ENCODE peak calls at places on chromosomes 11 and 22, in nine cellular contexts. W, X, H, R, A, N, D, T and P are unnamed samples.
A peak's percentile ranks its signal among the peaks of the same experiment; 100 is the strongest.

GRCh38 chr22:46668116-46668515 is 47.9 kb downstream of the GRAMD4 start:
- DNase-seq in H (no peak), R (no peak), T (no peak), W (no peak), D (no peak), A (no peak), N (no peak), X (no peak), P (no peak)

GRCh38 chr11:102360681-102361080 is 13.7 kb downstream of the BIRC2 start:
- DNase-seq in N (no peak), A (no peak), D (no peak), H (no peak), R (no peak), X (no peak), T (no peak), W (no peak), P (no peak)

GRCh38 chr11:118618991-118619375 is 11.6 kb downstream of the PHLDB1 start:
- DNase-seq in X (no peak), D (no peak), H (no peak), W (no peak), R (no peak), N (peak; percentile 64), T (no peak), A (peak; percentile 56), P (peak; percentile 86)

GRCh38 chr11:74694136-74694535 is 37.1 kb downstream of the CHRDL2 start:
- DNase-seq in D (no peak), N (no peak), W (no peak), A (no peak), R (peak; percentile 45), X (no peak), H (no peak), T (no peak), P (no peak)

GRCh38 chr11:67545280-67545679 is 22.0 kb upstream of the CABP2 start:
- DNase-seq in X (no peak), R (peak; percentile 70), N (peak; percentile 56), A (no peak), W (peak; percentile 79), H (no peak), D (no peak), T (peak; percentile 17), P (no peak)

GRCh38 chr22:20533879-20534265 is 26.5 kb downstream of the MED15 start:
- DNase-seq in D (no peak), H (no peak), N (no peak), R (no peak), T (no peak), X (no peak), W (no peak), A (no peak), P (no peak)

GRCh38 chr22:39309364-39309861 is 10.0 kb downstream of the RPL3 start:
- DNase-seq in A (peak; percentile 58), H (no peak), R (peak; percentile 89), X (no peak), D (no peak), N (no peak), T (no peak), W (peak; percentile 77), P (peak; percentile 76)

GRCh38 chr11:65960824-65961266 is 689 bp upstream of the SART1 start:
- DNase-seq in N (no peak), X (no peak), H (no peak), A (no peak), R (no peak), W (no peak), T (no peak), D (no peak), P (no peak)

GRCh38 chr22:35172452-35172851 is 84.8 kb upstream of the HMGXB4 start:
- DNase-seq in D (peak; percentile 88), R (no peak), W (no peak), N (no peak), A (no peak), X (no peak), H (no peak), T (no peak), P (no peak)

GRCh38 chr11:61102667-61103491 is 590 bp downstream of the CD5 start:
- DNase-seq in R (no peak), H (no peak), W (no peak), N (no peak), X (no peak), D (no peak), A (no peak), T (no peak), P (peak; percentile 43)

GRCh38 chr11:6468712-6469495 is 4.8 kb downstream of the TRIM3 start:
- DNase-seq in H (peak; percentile 87), R (peak; percentile 100), A (peak; percentile 42), X (peak; percentile 68), D (peak; percentile 42), N (peak; percentile 91), T (peak; percentile 84), W (peak; percentile 99), P (peak; percentile 96)